ENCODE peak calls at places on chromosome 13, in nine cellular contexts. I is activated CD8-positive, alpha-beta memory T cell treated with anti-CD3 and anti-CD28 coated beads for 1 hour; X is uterus; D is heart left ventricle; K is CD8-positive, alpha-beta T cell; F is stimulated activated CD4-positive, alpha-beta T cell treated with anti-CD3 and anti-CD28 coated beads, Interleukin-15, amount 100 ng/mL, for 24 hours; U is GM03348; C is B cell; Z is AG08396. S is an unnamed sample.
A peak's percentile ranks its signal among the peaks of the same experiment; 100 is the strongest.

GRCh38 chr13:36673838-36674326 is at the start of gene SERTM1:
- DNase-seq in Z (peak; percentile 14), C (no peak), I (no peak), F (peak; percentile 3), U (peak; percentile 21), K (no peak), X (peak; percentile 74), D (no peak), S (peak; percentile 42)

GRCh38 chr13:75415720-75416119 is 66.2 kb downstream of the TBC1D4 start:
- DNase-seq in F (no peak), I (no peak), D (no peak), C (no peak), K (no peak), X (no peak), Z (peak; percentile 17), U (peak; percentile 72), S (no peak)

GRCh38 chr13:78022164-78022877 is 103.7 kb upstream of the EDNRB start:
- DNase-seq in D (peak; percentile 20), I (no peak), K (peak; percentile 7), C (peak; percentile 50), Z (peak; percentile 22), F (peak; percentile 45), U (peak; percentile 16), X (no peak), S (peak; percentile 42)

GRCh38 chr13:44096906-44097305 is 217.2 kb downstream of the LACC1 start:
- DNase-seq in I (no peak), F (no peak), U (no peak), K (no peak), X (no peak), D (no peak), C (no peak), Z (no peak), S (no peak)

GRCh38 chr13:66405908-66406802 is 824.0 kb downstream of the PCDH9 start:
- DNase-seq in U (peak; percentile 20), K (no peak), I (no peak), Z (no peak), C (no peak), X (no peak), D (no peak), F (no peak), S (peak; percentile 1)

GRCh38 chr13:60756306-60756705 is 359.3 kb downstream of the TDRD3 start:
- DNase-seq in I (no peak), Z (no peak), F (no peak), X (no peak), U (no peak), K (no peak), D (no peak), C (no peak), S (peak; percentile 5)

GRCh38 chr13:21661097-21661496 is 9.8 kb upstream of the FGF9 start:
- DNase-seq in C (no peak), Z (no peak), U (no peak), D (no peak), F (no peak), X (no peak), K (no peak), I (no peak), S (no peak)

GRCh38 chr13:110716235-110716505 is 2.7 kb downstream of the ING1 start:
- DNase-seq in U (no peak), D (no peak), F (no peak), I (no peak), K (no peak), Z (no peak), X (no peak), C (no peak), S (peak; percentile 17)

GRCh38 chr13:21696865-21697448 is 26.1 kb downstream of the FGF9 start:
- DNase-seq in I (no peak), K (no peak), C (no peak), D (no peak), X (no peak), U (peak; percentile 27), Z (no peak), F (no peak), S (no peak)

GRCh38 chr13:64332048-64332447 is 2898.1 kb downstream of the PCDH9 start:
- DNase-seq in Z (no peak), K (no peak), I (no peak), X (no peak), C (no peak), F (no peak), D (no peak), U (no peak), S (no peak)

GRCh38 chr13:71801781-71802180 is 65.2 kb downstream of the DACH1 start:
- DNase-seq in U (no peak), Z (no peak), C (no peak), F (no peak), K (no peak), I (no peak), X (no peak), D (no peak), S (no peak)

GRCh38 chr13:105063676-105064075 is 1471.8 kb downstream of the EFNB2 start:
- DNase-seq in I (no peak), C (no peak), K (no peak), Z (no peak), U (no peak), X (no peak), F (no peak), D (no peak), S (no peak)

GRCh38 chr13:35994131-35994966 is 136.8 kb downstream of the DCLK1 start:
- DNase-seq in K (no peak), X (peak; percentile 71), C (no peak), U (peak; percentile 60), F (no peak), D (peak; percentile 71), I (no peak), Z (peak; percentile 37), S (peak; percentile 94)

S was measured in MG63.